ENCODE peak calls at places on chromosomes 12 and 14, in nine cellular contexts. R, L, J, X, Z, K, O, A and S are unnamed samples. For H3K27me3, the result is how much of the 10 kb centered on the place peaks cover.

GRCh38 chr14:24848427-24848826 is 201.5 kb downstream of the STXBP6 start:
- DNase-seq in J (no peak), R (no peak), A (no peak), X (no peak), K (peak), Z (no peak), L (no peak), O (no peak), S (no peak)

GRCh38 chr12:21547437-21547836 is 21.3 kb downstream of the SPX start:
- DNase-seq in L (no peak), O (no peak), X (no peak), J (no peak), A (no peak), K (no peak), Z (no peak), R (no peak), S (no peak)

GRCh38 chr12:119980247-119980646 is 8.8 kb upstream of the BICDL1 start:
- DNase-seq in K (no peak), L (no peak), X (no peak), Z (no peak), A (no peak), O (no peak), R (no peak), J (no peak), S (no peak)

GRCh38 chr14:78383060-78383459 is 212.9 kb downstream of the NRXN3 start:
- DNase-seq in A (no peak), X (no peak), O (no peak), K (no peak), J (no peak), R (no peak), L (no peak), Z (no peak), S (no peak)

GRCh38 chr12:116529048-116529447 is 30.1 kb upstream of the MAP1LC3B2 start:
- DNase-seq in X (no peak), A (no peak), O (peak), J (no peak), K (no peak), R (no peak), Z (no peak), L (no peak), S (no peak)

GRCh38 chr12:20588057-20588456 is 107.1 kb upstream of the SLCO1C1 start:
- DNase-seq in J (no peak), Z (no peak), L (no peak), K (no peak), X (no peak), R (no peak), A (no peak), O (no peak), S (no peak)

GRCh38 chr12:109920266-109920780 is 20.2 kb downstream of the TCHP start:
- DNase-seq in R (no peak), O (no peak), K (no peak), X (no peak), J (no peak), A (peak), L (no peak), Z (peak), S (no peak)

GRCh38 chr14:75430106-75430505 is 2.3 kb downstream of the JDP2 start:
- DNase-seq in A (no peak), J (peak), R (no peak), O (no peak), Z (no peak), L (no peak), K (peak), X (no peak), S (peak)

GRCh38 chr14:71626281-71626835 is 305.9 kb upstream of the RGS6 start:
- DNase-seq in X (no peak), L (no peak), K (peak), Z (peak), O (no peak), R (no peak), A (no peak), J (no peak), S (no peak)

GRCh38 chr12:48852734-48853168 is 788 bp upstream of the DDX23 start:
- DNase-seq in K (no peak), A (peak), Z (no peak), O (peak), J (no peak), X (no peak), L (no peak), R (no peak), S (no peak)

GRCh38 chr14:68748691-68749090 is 44.2 kb downstream of the ZFP36L1 start:
- DNase-seq in Z (no peak), A (no peak), R (no peak), J (no peak), X (no peak), O (no peak), K (no peak), L (no peak), S (no peak)

GRCh38 chr14:74858022-74858421 is 17.9 kb downstream of the PROX2 start:
- DNase-seq in K (peak), J (no peak), L (no peak), X (no peak), Z (no peak), O (no peak), A (no peak), R (no peak), S (no peak)

GRCh38 chr12:1373887-1374286 is 220.5 kb downstream of the FBXL14 start:
- DNase-seq in A (no peak), L (no peak), X (no peak), O (no peak), K (peak), J (no peak), Z (no peak), R (no peak), S (no peak)

GRCh38 chr14:101372494-101372813 is 188.8 kb upstream of the DIO3 start:
- DNase-seq in R (no peak), L (no peak), X (peak), Z (no peak), K (no peak), A (no peak), J (no peak), O (no peak), S (no peak)

GRCh38 chr14:70907996-70908917 is 998 bp downstream of the PCNX1 start:
- DNase-seq in K (peak), O (peak), J (peak), L (no peak), X (peak), Z (peak), A (peak), R (no peak), S (peak)

GRCh38 chr12:68180792-68181744 is 21.5 kb upstream of the IFNG start:
- DNase-seq in J (no peak), O (no peak), R (no peak), Z (no peak), K (no peak), A (no peak), L (no peak), X (no peak), S (no peak)

DNA sequence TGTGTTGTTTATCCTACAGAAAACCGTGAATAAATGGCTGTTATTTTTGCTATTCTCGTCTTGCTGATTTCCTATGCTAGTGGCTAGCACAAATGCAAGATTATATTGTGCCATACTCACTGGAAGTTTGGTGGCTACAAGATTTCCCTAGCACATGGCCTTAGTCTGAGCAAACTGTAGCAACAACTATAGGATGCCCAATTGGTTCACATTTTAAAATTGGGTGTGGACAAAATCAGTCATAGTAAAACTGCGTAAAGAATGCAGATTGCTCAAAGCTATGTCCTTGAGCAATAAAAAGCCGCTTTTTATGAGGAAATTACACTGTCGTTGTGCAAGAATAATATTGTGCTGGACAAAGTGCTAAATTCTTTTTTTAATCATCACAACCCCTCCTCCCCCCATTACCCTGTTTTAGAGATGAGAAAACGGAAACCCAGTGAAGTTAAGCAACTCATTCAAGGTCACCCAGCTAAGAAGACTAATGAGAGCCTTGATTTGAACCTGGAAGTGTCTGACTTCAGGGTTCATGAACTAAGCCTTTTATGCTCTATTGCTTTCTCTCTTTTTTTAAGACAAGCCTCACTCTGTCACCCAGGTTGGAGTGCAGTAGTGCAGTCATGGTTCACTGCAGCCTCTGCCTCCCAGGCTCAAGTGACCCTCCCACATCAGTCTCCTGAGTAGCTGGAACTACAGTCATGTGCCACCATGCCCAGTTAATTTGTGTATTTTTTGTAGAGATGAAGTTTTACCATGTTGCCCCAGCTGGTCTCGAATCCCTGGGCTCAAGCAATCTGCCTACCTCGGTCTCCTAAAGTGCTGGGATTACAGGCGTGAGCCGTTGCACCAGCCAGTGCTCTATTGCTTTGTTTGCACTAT is 73.6 kb downstream of the SRGAP1 start:
- DNase-seq in X (no peak), R (no peak), L (no peak), O (no peak), K (peak), A (no peak), J (no peak), Z (peak), S (no peak)
- H3K27me3 ChIP-seq in X (under half), R (under half), L (under half), O (under half), K (under half), A (under half), J (under half), Z (under half), S (under half)

GRCh38 chr12:131272415-131272814 is 318.7 kb downstream of the ADGRD1 start:
- DNase-seq in Z (no peak), A (no peak), K (no peak), R (no peak), O (no peak), X (no peak), L (no peak), J (no peak), S (no peak)

GRCh38 chr12:131273291-131273845 is 319.7 kb downstream of the ADGRD1 start:
- DNase-seq in X (peak), K (no peak), R (no peak), J (no peak), O (no peak), L (no peak), A (no peak), Z (no peak), S (no peak)

GRCh38 chr12:131275824-131276223 is 322.1 kb downstream of the ADGRD1 start:
- DNase-seq in X (peak), J (no peak), A (no peak), R (no peak), Z (no peak), L (no peak), O (no peak), K (no peak), S (no peak)

GRCh38 chr12:131274906-131275305 is 321.2 kb downstream of the ADGRD1 start:
- DNase-seq in L (no peak), A (no peak), X (no peak), R (no peak), K (no peak), Z (no peak), J (no peak), O (no peak), S (no peak)

DNA sequence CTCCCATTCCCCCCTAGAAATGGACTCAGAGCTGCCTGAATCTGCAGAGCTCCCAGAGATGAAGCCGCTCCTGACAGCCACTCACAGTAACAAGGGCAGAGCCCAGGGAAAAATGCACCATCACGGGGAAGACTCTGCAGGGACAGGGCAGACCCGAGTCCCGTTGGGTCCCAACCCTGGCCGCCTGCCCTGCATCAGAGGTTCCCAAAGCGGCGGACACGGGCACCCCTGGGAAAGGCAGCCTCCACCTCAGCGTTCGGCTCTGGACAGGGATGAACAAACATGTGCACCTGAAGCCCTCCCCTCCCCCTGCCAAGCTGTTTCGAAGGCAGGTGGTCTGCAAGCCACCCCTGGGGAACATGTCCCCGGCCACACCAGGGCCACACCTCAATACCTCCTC is 320.4 kb downstream of the ADGRD1 start:
- DNase-seq in Z (no peak), A (no peak), L (no peak), X (peak), J (no peak), K (no peak), O (no peak), R (no peak), S (no peak)
- H3K27me3 ChIP-seq in Z (under half), A (under half), L (under half), X (under half), J (under half), K (under half), O (under half), R (under half), S (under half)

DNA sequence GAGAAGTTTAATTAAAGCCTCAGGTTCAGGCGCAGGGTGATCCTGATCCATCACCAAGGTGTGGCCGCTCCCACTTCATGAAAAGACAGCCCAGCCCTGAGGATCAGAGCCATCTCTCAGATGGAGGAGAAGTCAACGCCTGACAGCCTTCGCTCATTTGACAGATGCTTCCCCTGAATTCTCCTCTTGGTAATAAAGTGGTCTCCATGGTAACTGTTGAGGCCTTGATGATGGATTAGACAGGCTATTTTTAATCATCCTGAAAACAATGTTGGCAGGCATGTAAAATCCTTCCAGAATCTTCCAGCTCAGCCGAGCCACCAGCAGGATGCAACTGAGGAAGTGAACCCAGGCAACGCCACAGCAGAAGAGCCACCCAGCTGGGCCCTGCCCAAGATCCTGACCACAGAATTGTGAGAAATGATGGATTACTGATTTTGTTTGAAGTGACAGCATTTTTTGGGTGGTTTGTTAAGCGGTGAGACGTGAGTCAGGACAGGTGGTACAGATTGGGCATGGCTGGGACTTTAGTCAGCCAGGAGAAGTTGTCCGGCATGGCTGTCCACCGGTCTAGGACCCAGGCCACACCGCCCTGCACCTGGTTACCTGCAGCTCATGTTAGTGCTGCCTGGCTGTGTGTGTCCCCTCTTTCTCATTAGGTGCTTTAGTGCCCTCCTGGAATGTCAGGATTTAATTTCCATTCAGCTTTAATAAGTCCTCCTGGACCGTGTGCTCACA is 280.2 kb downstream of the ADGRD1 start:
- DNase-seq in O (no peak), X (peak), A (no peak), J (no peak), K (no peak), L (no peak), Z (no peak), R (no peak), S (no peak)
- H3K27me3 ChIP-seq in O (under half), X (under half), A (under half), J (under half), K (under half), L (under half), Z (under half), R (under half), S (under half)

DNA sequence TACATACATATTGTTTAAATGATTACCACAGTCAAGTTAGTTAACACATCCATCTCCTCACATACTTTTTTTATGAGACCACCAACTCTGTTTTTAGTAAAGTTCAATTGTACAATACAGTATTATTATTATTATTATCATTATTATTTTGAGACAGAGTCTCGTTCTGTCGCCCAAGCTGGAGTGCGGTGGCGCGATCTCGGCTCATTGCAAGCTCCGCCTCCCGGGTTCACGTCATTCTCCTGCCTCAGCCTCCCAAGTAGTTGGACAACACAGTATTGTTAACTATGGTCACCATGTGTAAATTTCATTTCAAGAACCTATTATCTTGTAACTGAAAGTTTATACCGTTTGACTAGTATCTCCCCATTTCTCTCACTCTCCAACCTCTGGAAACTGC is 942.0 kb upstream of the FBXO33 start:
- DNase-seq in J (no peak), O (no peak), L (no peak), K (no peak), A (no peak), X (no peak), Z (no peak), R (no peak), S (no peak)
- H3K27me3 ChIP-seq in J (under half), O (under half), L (under half), K (under half), A (under half), X (under half), Z (under half), R (under half), S (under half)

GRCh38 chr12:57621497-57622292 is 10.5 kb downstream of the ARHGEF25 start:
- DNase-seq in K (peak), R (peak), A (peak), O (peak), L (no peak), J (no peak), Z (peak), X (peak), S (peak)
- H3K27me3 ChIP-seq in K (half or more), R (half or more), A (half or more), O (under half), L (under half), J (under half), Z (under half), X (half or more), S (under half)

GRCh38 chr14:56801920-56802319 is 8.4 kb downstream of the OTX2 start:
- DNase-seq in J (no peak), L (no peak), A (no peak), Z (no peak), X (no peak), O (no peak), R (no peak), K (no peak), S (no peak)
- H3K27me3 ChIP-seq in J (under half), L (under half), A (half or more), Z (under half), X (half or more), O (under half), R (under half), K (half or more), S (under half)

DNA sequence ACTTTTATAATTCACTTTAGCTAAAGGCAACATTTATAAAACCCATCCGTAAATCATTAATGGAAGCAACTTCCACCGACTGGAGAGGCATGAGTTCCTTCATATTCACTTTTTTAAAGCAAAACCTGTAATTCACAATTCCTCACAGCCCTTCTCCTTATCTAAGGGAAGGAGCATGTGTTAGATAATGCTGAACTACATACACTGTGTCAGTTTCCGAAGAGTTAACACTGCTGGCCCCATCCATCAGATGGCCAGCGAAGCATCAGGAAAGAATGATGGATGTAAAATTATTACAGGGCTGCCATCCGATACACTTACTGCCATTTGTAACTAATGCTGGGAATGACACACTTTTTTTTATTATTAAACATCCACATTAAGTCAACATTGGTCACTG is 392.8 kb downstream of the SOX5 start:
- DNase-seq in R (no peak), K (no peak), Z (no peak), L (no peak), A (no peak), J (no peak), X (no peak), O (no peak), S (no peak)
- H3K27me3 ChIP-seq in R (under half), K (under half), Z (under half), L (under half), A (under half), J (under half), X (under half), O (under half), S (under half)

GRCh38 chr12:57479376-57480115 is at the start of gene ARHGAP9:
- DNase-seq in L (no peak), J (no peak), R (peak), X (peak), A (no peak), Z (no peak), O (no peak), K (no peak), S (no peak)

GRCh38 chr12:57476993-57477709 is 2.5 kb downstream of the ARHGAP9 start:
- DNase-seq in A (no peak), J (no peak), K (no peak), Z (no peak), R (no peak), L (no peak), O (no peak), X (peak), S (no peak)

GRCh38 chr12:57476162-57476992 is 3.3 kb downstream of the ARHGAP9 start:
- DNase-seq in O (no peak), L (no peak), K (no peak), A (peak), Z (no peak), J (no peak), R (peak), X (peak), S (peak)

GRCh38 chr12:57479043-57479375 is 657 bp downstream of the ARHGAP9 start:
- DNase-seq in L (no peak), Z (no peak), K (no peak), A (no peak), X (peak), J (no peak), O (no peak), R (no peak), S (no peak)

DNA sequence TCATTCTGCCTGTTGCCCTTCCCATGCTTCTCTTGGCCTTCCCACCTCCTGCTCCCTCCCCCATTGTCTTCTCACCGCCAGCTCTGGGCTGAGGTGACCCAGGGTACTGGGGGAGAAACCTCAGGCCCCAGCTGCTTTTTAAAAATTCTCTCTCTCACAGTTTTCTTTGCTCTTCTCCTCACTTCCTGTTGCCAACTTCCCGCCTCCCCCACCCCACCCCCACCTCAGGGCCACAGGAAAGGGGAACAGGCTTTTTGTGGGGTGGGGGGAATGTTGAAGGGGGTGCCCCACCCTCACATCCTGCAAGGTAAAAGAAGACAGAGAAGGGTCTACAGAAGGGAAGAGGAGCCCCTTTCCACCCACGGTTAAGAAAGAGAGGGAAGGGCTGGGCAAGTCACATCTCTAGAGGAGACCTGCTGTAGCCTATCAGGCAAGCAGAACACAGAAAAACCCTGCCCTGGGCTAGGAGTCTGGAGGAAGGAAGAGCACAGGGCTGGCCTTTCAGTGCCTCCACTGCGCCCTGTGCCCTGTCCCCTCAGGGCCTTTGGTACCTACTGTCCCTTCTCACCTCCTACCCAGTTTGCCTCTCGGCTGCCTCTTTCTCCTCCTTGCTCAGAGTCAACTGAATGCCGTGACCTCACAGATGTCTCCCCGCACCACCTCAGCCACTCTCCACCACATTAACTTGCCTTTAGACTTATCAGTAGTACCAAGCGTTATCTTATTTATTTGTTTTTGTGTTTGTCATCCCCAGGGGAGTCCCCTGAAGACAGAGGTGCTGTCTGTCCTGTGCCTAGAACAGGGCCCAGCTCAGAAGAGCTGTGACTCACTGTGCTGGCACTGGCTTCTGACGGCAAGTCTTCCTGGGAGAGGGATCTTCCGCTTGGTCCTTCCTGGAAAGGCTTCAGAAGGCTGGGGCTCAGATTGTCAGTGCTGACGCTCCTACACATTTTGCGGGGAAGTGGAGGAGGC is 1.7 kb downstream of the ARHGAP9 start:
- DNase-seq in R (peak), X (peak), J (no peak), K (no peak), O (no peak), L (no peak), Z (no peak), A (no peak), S (no peak)
- H3K27me3 ChIP-seq in R (under half), X (under half), J (under half), K (half or more), O (under half), L (under half), Z (under half), A (under half), S (under half)